ENCODE peak calls at places on chromosome 7, in ten cellular contexts. W is CD8-positive, alpha-beta T cell; C is cardiac fibroblast; Q is WTC11; E is neural progenitor cell; F is heart left ventricle; A is adrenal gland; X is neural crest cell; V is WERI-Rb-1; J is GM13976. M is an unnamed sample.

GRCh38 chr7:6576024-6576866 is 1.0 kb upstream of the ZDHHC4 start:
- DNase-seq in W (no peak), Q (peak; percentile 29), C (no peak), E (no peak), A (peak; percentile 59), F (peak; percentile 48), J (no peak), X (no peak), V (peak; percentile 50), M (no peak)

GRCh38 chr7:119720541-119720940 is 552.4 kb upstream of the KCND2 start:
- DNase-seq in W (no peak), Q (no peak), F (no peak), J (no peak), A (no peak), C (peak; percentile 93), E (no peak), V (no peak), X (no peak), M (no peak)

GRCh38 chr7:116548506-116548905 is 23.7 kb downstream of the CAV1 start:
- DNase-seq in J (no peak), A (no peak), V (no peak), W (no peak), F (no peak), Q (no peak), C (no peak), E (no peak), X (no peak), M (no peak)

GRCh38 chr7:88041583-88041982 is 107.5 kb downstream of the ADAM22 start:
- DNase-seq in C (no peak), F (no peak), J (no peak), A (no peak), E (no peak), Q (no peak), X (no peak), V (no peak), W (no peak), M (no peak)

GRCh38 chr7:73822319-73823173 is 8.2 kb upstream of the CLDN4 start:
- DNase-seq in C (peak; percentile 95), E (peak; percentile 51), X (no peak), A (peak; percentile 92), J (peak; percentile 25), V (peak; percentile 95), Q (no peak), F (no peak), W (no peak), M (no peak)

GRCh38 chr7:133040178-133040577 is 41.7 kb downstream of the CHCHD3 start:
- DNase-seq in E (no peak), A (no peak), C (no peak), V (no peak), Q (no peak), W (no peak), J (no peak), F (no peak), X (no peak), M (no peak)

GRCh38 chr7:95396136-95397032 is at the start of gene PON3:
- DNase-seq in C (peak; percentile 10), J (no peak), V (no peak), X (no peak), F (no peak), Q (peak; percentile 66), A (no peak), E (no peak), W (no peak), M (peak; percentile 56)

GRCh38 chr7:82347808-82348207 is 95.8 kb downstream of the CACNA2D1 start:
- DNase-seq in V (peak; percentile 9), Q (no peak), X (no peak), W (no peak), C (no peak), F (no peak), E (no peak), J (no peak), A (no peak), M (no peak)

GRCh38 chr7:23026164-23026563 is 12.2 kb upstream of the HYCC1 start:
- DNase-seq in W (no peak), E (no peak), A (no peak), J (no peak), C (peak; percentile 70), Q (no peak), X (no peak), V (no peak), F (no peak), M (no peak)

GRCh38 chr7:37977243-37977642 is 56.8 kb downstream of the EPDR1 start:
- DNase-seq in V (no peak), J (no peak), E (no peak), W (no peak), X (no peak), A (no peak), F (no peak), Q (no peak), C (peak; percentile 60), M (no peak)

GRCh38 chr7:12725575-12726316 is 38.3 kb downstream of the ARL4A start:
- DNase-seq in V (no peak), W (no peak), X (no peak), Q (no peak), C (no peak), J (no peak), A (no peak), E (no peak), F (no peak), M (no peak)

GRCh38 chr7:132226626-132227290 is 349.5 kb downstream of the PLXNA4 start:
- DNase-seq in J (no peak), V (no peak), W (no peak), C (no peak), Q (no peak), E (no peak), A (no peak), X (no peak), F (no peak), M (no peak)

GRCh38 chr7:44401692-44402091 is 76.3 kb upstream of the CAMK2B start:
- DNase-seq in W (no peak), E (no peak), A (no peak), F (no peak), V (no peak), X (no peak), Q (no peak), C (no peak), J (no peak), M (no peak)
- TF ChIP-seq CTCF in W (no peak), E (no peak), A (no peak), F (no peak), V (no peak), X (no peak), Q (no peak), C (no peak), J (no peak), M (no peak)

DNA sequence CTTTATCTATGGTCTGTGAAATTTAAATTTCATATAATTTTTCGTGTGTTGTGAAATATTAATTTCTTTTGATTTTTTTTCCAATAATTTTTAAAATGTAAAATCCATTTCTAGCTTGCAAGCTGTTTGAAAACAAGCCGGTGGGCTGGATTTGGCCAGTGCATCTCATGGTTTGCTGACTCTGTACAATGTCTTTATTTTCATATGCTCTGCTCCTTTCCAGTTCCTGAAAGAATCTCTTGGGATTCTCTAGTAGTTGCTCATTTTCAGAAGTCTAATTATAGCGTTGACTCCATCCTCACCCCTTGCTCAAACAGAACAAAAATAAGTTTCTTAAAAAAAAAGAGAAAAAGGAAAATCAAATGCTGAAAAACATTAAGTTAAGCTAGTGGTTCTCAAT is 21.4 kb downstream of the UBN2 start:
- DNase-seq in E (no peak), V (no peak), W (no peak), F (no peak), A (no peak), C (peak; percentile 52), Q (no peak), J (no peak), X (no peak), M (no peak)
- TF ChIP-seq CTCF in E (no peak), V (no peak), W (no peak), F (no peak), A (no peak), C (no peak), Q (no peak), J (no peak), X (no peak), M (no peak)

DNA sequence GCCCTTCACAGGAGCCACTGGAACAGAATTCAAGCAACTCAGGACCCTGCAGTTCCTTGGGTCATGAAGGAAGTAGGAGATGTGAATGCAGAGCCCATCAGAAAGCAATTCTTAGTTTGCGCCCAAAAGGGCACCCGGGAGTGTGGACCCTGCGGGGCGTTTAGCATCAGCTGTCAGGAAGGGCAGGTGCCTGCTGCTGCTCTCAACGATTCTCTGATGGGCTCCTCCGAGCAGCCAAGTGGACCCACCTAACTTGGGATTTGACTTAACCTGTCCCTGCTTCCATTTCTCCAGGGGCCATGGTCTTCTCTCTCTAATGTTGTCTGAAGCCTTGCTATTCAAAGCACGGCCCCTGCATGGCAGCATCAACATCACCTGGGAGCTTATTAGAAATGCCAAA is 17.1 kb downstream of the CPA5 start:
- DNase-seq in A (no peak), E (no peak), X (no peak), V (no peak), C (no peak), Q (no peak), W (no peak), J (no peak), F (no peak), M (no peak)
- TF ChIP-seq CTCF in A (no peak), E (no peak), X (no peak), V (no peak), C (no peak), Q (no peak), W (no peak), J (no peak), F (no peak), M (no peak)

GRCh38 chr7:24786306-24786705 is 29.0 kb upstream of the GSDME start:
- DNase-seq in Q (no peak), C (peak; percentile 36), X (no peak), V (no peak), F (no peak), A (no peak), E (no peak), W (no peak), J (no peak), M (no peak)

GRCh38 chr7:24784292-24784691 is 27.0 kb upstream of the GSDME start:
- DNase-seq in F (no peak), V (no peak), Q (no peak), C (no peak), A (no peak), E (no peak), J (no peak), X (no peak), W (no peak), M (no peak)

GRCh38 chr7:24786941-24787340 is 29.7 kb upstream of the GSDME start:
- DNase-seq in C (peak; percentile 98), J (no peak), X (no peak), V (no peak), W (no peak), E (no peak), F (no peak), Q (no peak), A (peak; percentile 57), M (no peak)

GRCh38 chr7:24788956-24789576 is 31.8 kb upstream of the GSDME start:
- DNase-seq in F (no peak), W (no peak), C (no peak), X (no peak), E (no peak), Q (no peak), V (no peak), A (no peak), J (no peak), M (no peak)

DNA sequence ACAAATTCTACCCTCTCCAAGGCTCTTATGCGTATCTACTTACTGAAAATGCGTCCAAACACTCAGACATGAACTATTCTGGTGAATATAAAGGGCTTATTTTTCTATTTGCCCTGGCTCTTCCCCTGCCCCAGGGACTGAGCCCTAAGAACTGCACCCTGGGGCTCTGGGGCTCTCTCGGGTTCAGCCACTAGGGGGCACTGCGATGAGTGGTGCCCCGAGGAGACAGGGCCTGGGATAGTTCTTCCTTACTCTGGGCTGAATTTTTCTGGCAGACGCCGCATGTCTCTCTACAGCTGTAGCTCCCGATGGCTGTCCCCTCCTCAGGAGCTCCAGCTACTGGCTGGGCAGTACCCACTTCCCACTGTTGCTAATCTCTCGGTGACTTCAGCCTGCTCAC is 30.8 kb upstream of the GSDME start:
- DNase-seq in F (no peak), E (no peak), J (no peak), Q (no peak), V (no peak), A (no peak), X (no peak), W (no peak), C (no peak), M (no peak)
- TF ChIP-seq CTCF in F (no peak), E (peak; percentile 45), J (peak; percentile 15), Q (peak; percentile 47), V (peak; percentile 50), A (no peak), X (peak; percentile 55), W (peak; percentile 18), C (peak; percentile 48), M (peak; percentile 45)

M was measured in GM13977.